ENCODE peak calls at places on chromosome 6, in eight cellular contexts. One of them, this sample, is unnamed.

GRCh38 chr6:14228571-14228970 is 111.0 kb downstream of the CD83 start:
- DNase-seq in GM12865: no peak
- DNase-seq in smooth muscle cell of the brain vasculature: no peak
- DNase-seq in NCI-H460: no peak
- DNase-seq in stomach: no peak
- DNase-seq in stimulated activated CD8-positive, alpha-beta memory T cell treated with anti-CD3 and anti-CD28 coated beads, Interleukin-4, amount 100 ng/mL, for 1 hour: peak
- DNase-seq in naive thymus-derived CD4-positive, alpha-beta T cell: peak
- DNase-seq in EL: peak
- DNase-seq in this sample: no peak

GRCh38 chr6:13914346-13914745 is 10.4 kb upstream of the RNF182 start:
- DNase-seq in GM12865: no peak
- DNase-seq in smooth muscle cell of the brain vasculature: no peak
- DNase-seq in NCI-H460: no peak
- DNase-seq in stomach: no peak
- DNase-seq in stimulated activated CD8-positive, alpha-beta memory T cell treated with anti-CD3 and anti-CD28 coated beads, Interleukin-4, amount 100 ng/mL, for 1 hour: no peak
- DNase-seq in naive thymus-derived CD4-positive, alpha-beta T cell: no peak
- DNase-seq in EL: peak
- DNase-seq in this sample: no peak

GRCh38 chr6:47464052-47464451 is 13.5 kb upstream of the CD2AP start:
- DNase-seq in GM12865: no peak
- DNase-seq in smooth muscle cell of the brain vasculature: no peak
- DNase-seq in NCI-H460: no peak
- DNase-seq in stomach: no peak
- DNase-seq in stimulated activated CD8-positive, alpha-beta memory T cell treated with anti-CD3 and anti-CD28 coated beads, Interleukin-4, amount 100 ng/mL, for 1 hour: no peak
- DNase-seq in naive thymus-derived CD4-positive, alpha-beta T cell: no peak
- DNase-seq in EL: no peak
- DNase-seq in this sample: no peak

GRCh38 chr6:5302995-5303622 is 41.8 kb downstream of the FARS2 start:
- DNase-seq in GM12865: peak
- DNase-seq in smooth muscle cell of the brain vasculature: no peak
- DNase-seq in NCI-H460: peak
- DNase-seq in stomach: peak
- DNase-seq in stimulated activated CD8-positive, alpha-beta memory T cell treated with anti-CD3 and anti-CD28 coated beads, Interleukin-4, amount 100 ng/mL, for 1 hour: peak
- DNase-seq in naive thymus-derived CD4-positive, alpha-beta T cell: peak
- DNase-seq in EL: no peak
- DNase-seq in this sample: peak

GRCh38 chr6:124661231-124661630 is 301.0 kb upstream of the RNF217 start:
- DNase-seq in GM12865: no peak
- DNase-seq in smooth muscle cell of the brain vasculature: no peak
- DNase-seq in NCI-H460: no peak
- DNase-seq in stomach: no peak
- DNase-seq in stimulated activated CD8-positive, alpha-beta memory T cell treated with anti-CD3 and anti-CD28 coated beads, Interleukin-4, amount 100 ng/mL, for 1 hour: no peak
- DNase-seq in naive thymus-derived CD4-positive, alpha-beta T cell: no peak
- DNase-seq in EL: no peak
- DNase-seq in this sample: no peak

GRCh38 chr6:145749632-145750031 is 14.3 kb upstream of the EPM2A start:
- DNase-seq in GM12865: peak
- DNase-seq in smooth muscle cell of the brain vasculature: peak
- DNase-seq in NCI-H460: peak
- DNase-seq in stomach: no peak
- DNase-seq in stimulated activated CD8-positive, alpha-beta memory T cell treated with anti-CD3 and anti-CD28 coated beads, Interleukin-4, amount 100 ng/mL, for 1 hour: no peak
- DNase-seq in naive thymus-derived CD4-positive, alpha-beta T cell: no peak
- DNase-seq in EL: peak
- DNase-seq in this sample: no peak

GRCh38 chr6:96939019-96939805 is 14.7 kb downstream of the KLHL32 start:
- DNase-seq in GM12865: no peak
- DNase-seq in smooth muscle cell of the brain vasculature: no peak
- DNase-seq in NCI-H460: peak
- DNase-seq in stomach: no peak
- DNase-seq in stimulated activated CD8-positive, alpha-beta memory T cell treated with anti-CD3 and anti-CD28 coated beads, Interleukin-4, amount 100 ng/mL, for 1 hour: no peak
- DNase-seq in naive thymus-derived CD4-positive, alpha-beta T cell: no peak
- DNase-seq in EL: peak
- DNase-seq in this sample: no peak

GRCh38 chr6:41302638-41303037 is 16.2 kb upstream of the TREM1 start:
- DNase-seq in GM12865: peak
- DNase-seq in smooth muscle cell of the brain vasculature: no peak
- DNase-seq in NCI-H460: no peak
- DNase-seq in stomach: no peak
- DNase-seq in stimulated activated CD8-positive, alpha-beta memory T cell treated with anti-CD3 and anti-CD28 coated beads, Interleukin-4, amount 100 ng/mL, for 1 hour: no peak
- DNase-seq in naive thymus-derived CD4-positive, alpha-beta T cell: no peak
- DNase-seq in EL: no peak
- DNase-seq in this sample: peak

GRCh38 chr6:17450825-17451224 is 57.4 kb downstream of the CAP2 start:
- DNase-seq in GM12865: no peak
- DNase-seq in smooth muscle cell of the brain vasculature: no peak
- DNase-seq in NCI-H460: no peak
- DNase-seq in stomach: no peak
- DNase-seq in stimulated activated CD8-positive, alpha-beta memory T cell treated with anti-CD3 and anti-CD28 coated beads, Interleukin-4, amount 100 ng/mL, for 1 hour: no peak
- DNase-seq in naive thymus-derived CD4-positive, alpha-beta T cell: no peak
- DNase-seq in EL: no peak
- DNase-seq in this sample: no peak

GRCh38 chr6:35015996-35016395 is 125.1 kb downstream of the TCP11 start:
- DNase-seq in GM12865: no peak
- DNase-seq in smooth muscle cell of the brain vasculature: no peak
- DNase-seq in NCI-H460: no peak
- DNase-seq in stomach: no peak
- DNase-seq in stimulated activated CD8-positive, alpha-beta memory T cell treated with anti-CD3 and anti-CD28 coated beads, Interleukin-4, amount 100 ng/mL, for 1 hour: no peak
- DNase-seq in naive thymus-derived CD4-positive, alpha-beta T cell: no peak
- DNase-seq in EL: no peak
- DNase-seq in this sample: no peak

GRCh38 chr6:47168176-47168575 is 126.0 kb upstream of the ADGRF1 start:
- DNase-seq in GM12865: no peak
- DNase-seq in smooth muscle cell of the brain vasculature: peak
- DNase-seq in NCI-H460: peak
- DNase-seq in stomach: peak
- DNase-seq in stimulated activated CD8-positive, alpha-beta memory T cell treated with anti-CD3 and anti-CD28 coated beads, Interleukin-4, amount 100 ng/mL, for 1 hour: no peak
- DNase-seq in naive thymus-derived CD4-positive, alpha-beta T cell: no peak
- DNase-seq in EL: peak
- DNase-seq in this sample: no peak

GRCh38 chr6:157317129-157317814 is 6.0 kb downstream of the TMEM242 start:
- DNase-seq in GM12865: no peak
- DNase-seq in smooth muscle cell of the brain vasculature: peak
- DNase-seq in NCI-H460: peak
- DNase-seq in stomach: peak
- DNase-seq in stimulated activated CD8-positive, alpha-beta memory T cell treated with anti-CD3 and anti-CD28 coated beads, Interleukin-4, amount 100 ng/mL, for 1 hour: no peak
- DNase-seq in naive thymus-derived CD4-positive, alpha-beta T cell: no peak
- DNase-seq in EL: peak
- DNase-seq in this sample: no peak

GRCh38 chr6:28866342-28867077 is 57.3 kb downstream of the TRIM27 start:
- DNase-seq in GM12865: peak
- DNase-seq in smooth muscle cell of the brain vasculature: no peak
- DNase-seq in NCI-H460: peak
- DNase-seq in stomach: peak
- DNase-seq in stimulated activated CD8-positive, alpha-beta memory T cell treated with anti-CD3 and anti-CD28 coated beads, Interleukin-4, amount 100 ng/mL, for 1 hour: peak
- DNase-seq in naive thymus-derived CD4-positive, alpha-beta T cell: peak
- DNase-seq in EL: peak
- DNase-seq in this sample: peak

GRCh38 chr6:106118835-106119443 is 32.8 kb downstream of the PRDM1 start:
- DNase-seq in GM12865: no peak
- DNase-seq in smooth muscle cell of the brain vasculature: no peak
- DNase-seq in NCI-H460: no peak
- DNase-seq in stomach: no peak
- DNase-seq in stimulated activated CD8-positive, alpha-beta memory T cell treated with anti-CD3 and anti-CD28 coated beads, Interleukin-4, amount 100 ng/mL, for 1 hour: no peak
- DNase-seq in naive thymus-derived CD4-positive, alpha-beta T cell: no peak
- DNase-seq in EL: no peak
- DNase-seq in this sample: no peak

GRCh38 chr6:92762414-92763374 is 656.7 kb downstream of the EPHA7 start:
- DNase-seq in GM12865: no peak
- DNase-seq in smooth muscle cell of the brain vasculature: no peak
- DNase-seq in NCI-H460: no peak
- DNase-seq in stomach: no peak
- DNase-seq in stimulated activated CD8-positive, alpha-beta memory T cell treated with anti-CD3 and anti-CD28 coated beads, Interleukin-4, amount 100 ng/mL, for 1 hour: no peak
- DNase-seq in naive thymus-derived CD4-positive, alpha-beta T cell: no peak
- DNase-seq in EL: no peak
- DNase-seq in this sample: no peak